ENCODE peak calls at places on chromosomes 16 and 17, in ten cellular contexts. K is neural progenitor cell; G is WERI-Rb-1; L is HAP-1; M is right lobe of liver; J is bronchial epithelial cell; S is CD8-positive, alpha-beta memory T cell; Q is foreskin fibroblast; W is pancreas; I is H7. V is an unnamed sample.

GRCh38 chr17:78735832-78736525 is 46.1 kb downstream of the CYTH1 start:
- DNase-seq in K (no peak), G (no peak), L (no peak), M (no peak), J (peak; percentile 92), S (no peak), Q (no peak), W (no peak), I (no peak), V (no peak)

GRCh38 chr17:59329558-59330313 is 1.7 kb upstream of the YPEL2 start:
- DNase-seq in K (peak; percentile 93), G (peak; percentile 76), L (peak; percentile 90), M (peak; percentile 60), J (peak; percentile 75), S (peak; percentile 66), Q (peak; percentile 88), W (no peak), I (peak; percentile 77), V (peak; percentile 75)

GRCh38 chr16:35798885-35799426 is 2339.5 kb downstream of the TP53TG3F start:
- DNase-seq in K (no peak), G (no peak), L (no peak), M (no peak), J (no peak), S (no peak), Q (no peak), W (peak; percentile 38), I (no peak), V (no peak)

GRCh38 chr16:69223882-69224281 is 36.9 kb downstream of the SNTB2 start:
- DNase-seq in K (no peak), G (no peak), L (no peak), M (no peak), J (peak; percentile 22), S (no peak), Q (peak; percentile 72), W (no peak), I (no peak), V (peak; percentile 34)

GRCh38 chr17:306116-306515 is 46.5 kb downstream of the RPH3AL start:
- DNase-seq in K (no peak), G (no peak), L (no peak), M (peak; percentile 7), J (no peak), S (peak; percentile 41), Q (no peak), W (peak; percentile 64), I (no peak), V (no peak)

GRCh38 chr17:73998246-73999220 is 204.9 kb upstream of the RPL38 start:
- DNase-seq in K (peak; percentile 69), G (peak; percentile 92), L (peak; percentile 7), M (peak; percentile 66), J (peak; percentile 24), S (peak; percentile 59), Q (no peak), W (peak; percentile 87), I (peak; percentile 91), V (no peak)

GRCh38 chr16:56688762-56689161 is 6.5 kb downstream of the MT1X start:
- DNase-seq in K (no peak), G (no peak), L (no peak), M (no peak), J (no peak), S (no peak), Q (no peak), W (no peak), I (no peak), V (no peak)

GRCh38 chr17:50363217-50364060 is 9.5 kb downstream of the MRPL27 start:
- DNase-seq in K (peak; percentile 94), G (no peak), L (peak; percentile 44), M (no peak), J (no peak), S (no peak), Q (peak; percentile 61), W (no peak), I (peak; percentile 98), V (peak; percentile 55)

GRCh38 chr16:7501868-7502267 is 169.2 kb downstream of the RBFOX1 start:
- DNase-seq in K (no peak), G (no peak), L (no peak), M (no peak), J (no peak), S (no peak), Q (no peak), W (no peak), I (no peak), V (no peak)

DNA sequence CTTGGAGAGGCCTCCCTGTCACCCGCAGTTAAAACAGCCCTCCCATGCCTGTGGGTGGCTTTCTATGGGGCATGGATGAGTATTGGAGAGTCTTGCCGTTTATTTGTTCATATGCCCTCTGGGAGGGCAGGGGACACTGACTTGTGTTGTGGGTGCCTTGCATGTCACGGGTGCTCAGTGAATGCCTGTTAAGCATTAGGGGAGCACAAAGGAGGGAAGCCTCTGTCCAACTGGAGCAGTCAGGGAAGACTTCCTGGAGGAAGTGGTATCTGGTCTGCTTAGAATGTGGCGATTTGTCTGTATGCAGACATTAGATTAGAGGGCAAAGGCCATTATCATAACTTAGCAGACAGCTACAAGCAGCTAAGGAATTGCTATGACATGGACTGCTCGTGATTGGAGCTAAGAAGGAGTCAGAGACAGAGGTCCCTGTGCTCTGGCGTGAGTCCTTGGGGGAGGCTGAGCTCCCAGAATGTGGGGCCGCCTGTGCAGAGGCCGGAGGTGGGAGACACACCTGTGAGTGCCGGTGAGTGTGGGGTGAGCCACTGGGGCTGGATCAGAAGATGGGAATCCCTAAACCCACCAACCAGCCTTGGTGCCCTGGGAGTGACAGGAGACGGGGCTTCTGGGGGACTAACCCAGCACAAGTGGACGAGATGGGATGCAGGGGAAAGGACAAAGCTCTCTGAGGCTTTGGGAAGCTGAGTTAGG is 286.1 kb downstream of the SEC14L1 start:
- DNase-seq in K (no peak), G (no peak), L (no peak), M (no peak), J (no peak), S (no peak), Q (no peak), W (no peak), I (no peak), V (no peak)
- H3K4me3 ChIP-seq in K (no peak overlapping the region), G (no peak overlapping the region), L (no peak overlapping the region), M (no peak overlapping the region), J (no peak overlapping the region), S (no peak overlapping the region), Q (no peak overlapping the region), W (no peak overlapping the region), I (no peak overlapping the region), V (no peak overlapping the region)

GRCh38 chr16:30743690-30744089 is 4.5 kb upstream of the PHKG2 start:
- DNase-seq in K (no peak), G (no peak), L (no peak), M (no peak), J (no peak), S (peak; percentile 44), Q (no peak), W (no peak), I (no peak), V (no peak)

GRCh38 chr16:30740364-30741251 is 7.6 kb upstream of the PHKG2 start:
- DNase-seq in K (no peak), G (no peak), L (no peak), M (peak; percentile 77), J (peak; percentile 98), S (peak; percentile 16), Q (peak; percentile 91), W (peak; percentile 91), I (peak; percentile 86), V (peak; percentile 74)

GRCh38 chr16:30738984-30739951 is 9.0 kb upstream of the PHKG2 start:
- DNase-seq in K (no peak), G (no peak), L (no peak), M (no peak), J (no peak), S (peak; percentile 45), Q (no peak), W (peak; percentile 81), I (peak; percentile 60), V (no peak)

GRCh38 chr16:30744146-30744545 is 4.1 kb upstream of the PHKG2 start:
- DNase-seq in K (no peak), G (no peak), L (no peak), M (no peak), J (no peak), S (no peak), Q (no peak), W (no peak), I (no peak), V (no peak)

GRCh38 chr16:30741461-30741914 is 6.7 kb upstream of the PHKG2 start:
- DNase-seq in K (no peak), G (no peak), L (no peak), M (peak; percentile 65), J (peak; percentile 100), S (no peak), Q (peak; percentile 86), W (no peak), I (peak; percentile 58), V (peak; percentile 84)
- H3K4me3 ChIP-seq in K (no peak overlapping the region), G (no peak overlapping the region), L (no peak overlapping the region), M (no peak overlapping the region), J (peak overlapping the region; percentile 73), S (no peak overlapping the region), Q (no peak overlapping the region), W (no peak overlapping the region), I (no peak overlapping the region), V (no peak overlapping the region)

GRCh38 chr16:51814617-51815016 is 663.5 kb upstream of the SALL1 start:
- DNase-seq in K (no peak), G (no peak), L (no peak), M (no peak), J (no peak), S (no peak), Q (no peak), W (no peak), I (no peak), V (no peak)

GRCh38 chr16:51816929-51817328 is 665.9 kb upstream of the SALL1 start:
- DNase-seq in K (no peak), G (no peak), L (no peak), M (no peak), J (peak; percentile 23), S (no peak), Q (peak; percentile 21), W (no peak), I (no peak), V (no peak)

GRCh38 chr16:51812945-51813344 is 661.9 kb upstream of the SALL1 start:
- DNase-seq in K (no peak), G (no peak), L (no peak), M (no peak), J (no peak), S (no peak), Q (no peak), W (no peak), I (no peak), V (no peak)

GRCh38 chr16:51815527-51815926 is 664.5 kb upstream of the SALL1 start:
- DNase-seq in K (no peak), G (no peak), L (no peak), M (no peak), J (no peak), S (no peak), Q (no peak), W (no peak), I (no peak), V (no peak)

DNA sequence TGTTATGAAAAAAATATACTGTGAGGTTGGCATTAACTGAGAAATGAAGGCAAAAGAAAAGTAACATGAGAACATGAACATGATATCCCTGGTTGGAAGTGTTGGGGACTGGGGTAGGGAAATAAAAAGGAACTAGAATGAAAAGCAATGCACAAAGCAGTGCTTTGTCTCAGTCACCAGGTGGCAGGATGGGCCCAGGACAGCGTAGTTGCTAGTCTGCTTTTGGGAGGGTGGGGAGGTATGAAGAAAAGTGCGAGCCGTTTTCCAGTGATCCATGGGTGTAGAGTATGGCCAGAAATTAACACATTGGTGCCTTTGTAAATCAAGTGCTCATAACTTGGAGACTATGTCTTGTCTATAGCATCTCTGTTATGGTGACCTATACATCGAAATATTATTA is 662.5 kb upstream of the SALL1 start:
- DNase-seq in K (peak; percentile 59), G (peak; percentile 16), L (no peak), M (no peak), J (no peak), S (no peak), Q (no peak), W (no peak), I (peak; percentile 28), V (no peak)
- H3K4me3 ChIP-seq in K (no peak overlapping the region), G (no peak overlapping the region), L (no peak overlapping the region), M (no peak overlapping the region), J (no peak overlapping the region), S (no peak overlapping the region), Q (no peak overlapping the region), W (no peak overlapping the region), I (no peak overlapping the region), V (no peak overlapping the region)

GRCh38 chr17:30236807-30237206 is 1.3 kb upstream of the SLC6A4 start:
- DNase-seq in K (peak; percentile 83), G (no peak), L (no peak), M (peak; percentile 78), J (peak; percentile 19), S (no peak), Q (peak; percentile 65), W (peak; percentile 87), I (peak; percentile 83), V (peak; percentile 26)
- H3K4me3 ChIP-seq in K (no peak overlapping the region), G (no peak overlapping the region), L (no peak overlapping the region), M (no peak overlapping the region), J (no peak overlapping the region), S (no peak overlapping the region), Q (no peak overlapping the region), W (no peak overlapping the region), I (no peak overlapping the region), V (no peak overlapping the region)